ENCODE peak calls at places on chromosomes 4 and X, in nine cellular contexts. E, U, F, K, W, Q, M, C and A are unnamed samples.
A peak's percentile ranks its signal among the peaks of the same experiment; 100 is the strongest.

GRCh38 chrX:13376857-13377441 is 57.1 kb upstream of the ATXN3L start:
- DNase-seq in M (no peak), E (no peak), W (peak; percentile 49), Q (no peak), C (peak; percentile 17), F (no peak), U (peak; percentile 37), K (no peak), A (no peak)

GRCh38 chr4:67380154-67380553 is 165.1 kb downstream of the CENPC start:
- DNase-seq in F (no peak), Q (no peak), U (no peak), E (no peak), M (no peak), W (no peak), K (no peak), C (no peak), A (no peak)

GRCh38 chr4:40190880-40191815 is 5.7 kb upstream of the RHOH start:
- DNase-seq in W (no peak), C (no peak), E (no peak), K (peak; percentile 60), M (no peak), U (no peak), Q (no peak), F (no peak), A (no peak)

GRCh38 chr4:151322565-151322964 is 2.8 kb downstream of the SH3D19 start:
- DNase-seq in U (no peak), W (no peak), C (no peak), Q (no peak), M (no peak), K (no peak), E (peak; percentile 19), F (no peak), A (no peak)

GRCh38 chr4:116489739-116490138 is 595.6 kb downstream of the TRAM1L1 start:
- DNase-seq in F (no peak), K (no peak), W (no peak), U (no peak), C (no peak), M (no peak), Q (no peak), E (no peak), A (no peak)

GRCh38 chr4:151781026-151781425 is 20.2 kb upstream of the GATB start:
- DNase-seq in Q (no peak), W (no peak), C (no peak), F (no peak), U (no peak), M (no peak), K (no peak), E (no peak), A (no peak)

GRCh38 chr4:3401436-3402171 is 40.2 kb upstream of the HGFAC start:
- DNase-seq in F (no peak), K (no peak), W (no peak), M (no peak), U (no peak), E (no peak), Q (no peak), C (no peak), A (no peak)

GRCh38 chrX:155864655-155865054 is 16.5 kb upstream of the VAMP7 start:
- DNase-seq in M (peak; percentile 1), U (no peak), F (no peak), C (no peak), Q (no peak), W (no peak), K (no peak), E (no peak), A (no peak)

GRCh38 chr4:146591986-146592385 is 46.7 kb upstream of the POU4F2 start:
- DNase-seq in W (no peak), M (no peak), U (no peak), E (no peak), C (no peak), Q (no peak), F (no peak), K (no peak), A (no peak)

GRCh38 chrX:129772796-129773431 is 6.8 kb upstream of the SASH3 start:
- DNase-seq in U (peak; percentile 45), Q (no peak), M (peak; percentile 92), C (no peak), K (peak; percentile 86), F (peak; percentile 2), W (no peak), E (peak; percentile 8), A (no peak)

GRCh38 chrX:151174581-151175282 is 1.7 kb upstream of the GPR50 start:
- DNase-seq in U (no peak), M (no peak), K (no peak), F (no peak), W (no peak), E (no peak), Q (no peak), C (no peak), A (no peak)

GRCh38 chr4:7985891-7986441 is 46.3 kb upstream of the AFAP1 start:
- DNase-seq in K (peak; percentile 76), E (peak; percentile 56), U (no peak), M (no peak), F (no peak), Q (no peak), C (no peak), W (no peak), A (no peak)

GRCh38 chrX:10579018-10579752 is 41.2 kb downstream of the MID1 start:
- DNase-seq in K (peak; percentile 43), M (no peak), U (no peak), F (no peak), C (peak; percentile 1), E (no peak), W (no peak), Q (no peak), A (no peak)

GRCh38 chrX:112786076-112786475 is 54.6 kb downstream of the AMOT start:
- DNase-seq in F (no peak), U (no peak), C (no peak), Q (no peak), K (no peak), W (no peak), E (no peak), M (no peak), A (no peak)

GRCh38 chr4:137000432-137000831 is 531.9 kb downstream of the PCDH18 start:
- DNase-seq in M (no peak), K (no peak), U (no peak), W (no peak), F (no peak), E (no peak), C (no peak), Q (no peak), A (no peak)

GRCh38 chr4:124708517-124709300 is 3.8 kb downstream of the ANKRD50 start:
- DNase-seq in M (no peak), U (no peak), C (no peak), K (no peak), Q (no peak), E (no peak), W (no peak), F (no peak), A (no peak)

GRCh38 chr4:118350961-118351360 is 1.8 kb downstream of the PRSS12 start:
- DNase-seq in K (peak; percentile 78), M (no peak), U (no peak), E (no peak), C (no peak), Q (no peak), F (no peak), W (no peak), A (no peak)

GRCh38 chr4:21991050-21991449 is 42.5 kb upstream of the KCNIP4 start:
- DNase-seq in U (no peak), C (no peak), E (no peak), K (no peak), F (no peak), Q (no peak), W (no peak), M (no peak), A (no peak)

GRCh38 chr4:105306158-105306781 is 159.6 kb downstream of the TET2 start:
- DNase-seq in C (no peak), K (no peak), E (no peak), W (no peak), Q (no peak), F (no peak), M (no peak), U (peak; percentile 65), A (no peak)

GRCh38 chr4:177256950-177257349 is 52.7 kb upstream of the NEIL3 start:
- DNase-seq in C (no peak), U (no peak), W (no peak), K (no peak), F (no peak), M (no peak), Q (no peak), E (no peak), A (no peak)

GRCh38 chr4:15234585-15235126 is 193.2 kb upstream of the C1QTNF7 start:
- DNase-seq in M (no peak), K (no peak), Q (no peak), W (no peak), F (no peak), E (no peak), C (peak; percentile 85), U (no peak), A (no peak)

GRCh38 chr4:13521047-13521446 is 23.3 kb downstream of the NKX3-2 start:
- DNase-seq in Q (no peak), U (no peak), F (no peak), W (no peak), M (no peak), K (no peak), C (no peak), E (no peak), A (no peak)

GRCh38 chr4:142404191-142404611 is 441.9 kb downstream of the INPP4B start:
- DNase-seq in C (peak; percentile 68), K (no peak), M (peak; percentile 21), U (no peak), Q (no peak), W (no peak), E (no peak), F (no peak), A (no peak)

GRCh38 chr4:110959041-110959643 is 336.3 kb upstream of the PITX2 start:
- DNase-seq in C (peak; percentile 2), F (no peak), E (no peak), U (no peak), W (no peak), K (peak; percentile 13), Q (no peak), M (no peak), A (no peak)

GRCh38 chr4:118869808-118870342 is 18.8 kb upstream of the SYNPO2 start:
- DNase-seq in Q (no peak), F (no peak), E (no peak), W (no peak), C (no peak), K (no peak), M (no peak), U (no peak), A (no peak)

GRCh38 chr4:548976-549375 is 27.1 kb downstream of the TMEM271 start:
- DNase-seq in K (no peak), Q (no peak), W (no peak), E (no peak), U (no peak), F (no peak), C (no peak), M (no peak), A (no peak)

GRCh38 chrX:96372313-96373046 is 312.2 kb upstream of the DIAPH2 start:
- DNase-seq in W (no peak), C (peak; percentile 3), M (peak; percentile 35), E (no peak), U (peak; percentile 14), K (peak; percentile 26), F (no peak), Q (no peak), A (no peak)

GRCh38 chr4:925171-925570 is 6.9 kb downstream of the GAK start:
- DNase-seq in E (no peak), W (no peak), U (no peak), K (no peak), F (no peak), C (no peak), M (no peak), Q (no peak), A (no peak)

GRCh38 chr4:3799496-3799895 is 33.3 kb downstream of the ADRA2C start:
- DNase-seq in K (no peak), M (no peak), W (no peak), E (no peak), F (no peak), U (no peak), Q (no peak), C (no peak), A (no peak)

GRCh38 chr4:54433686-54434085 is 204.6 kb downstream of the PDGFRA start:
- DNase-seq in E (no peak), M (no peak), U (no peak), Q (no peak), F (no peak), C (no peak), W (no peak), K (no peak), A (no peak)

GRCh38 chrX:118074086-118074485 is 42.5 kb downstream of the KLHL13 start:
- DNase-seq in C (no peak), E (no peak), M (no peak), Q (no peak), U (no peak), W (no peak), F (no peak), K (no peak), A (no peak)